ENCODE peak calls at places on chromosomes 7 and 10, in nine cellular contexts. Z is fibroblast of the conjunctiva; R is CD8-positive, alpha-beta memory T cell; J is CD4-positive, CD25-positive, alpha-beta regulatory T cell; N is left cardiac atrium; L is stimulated activated CD8-positive, alpha-beta memory T cell treated with anti-CD3 and anti-CD28 coated beads, Interleukin-4, amount 100 ng/mL, for 1 hour; A is hippocampal formation; W is SW 1271; V is pancreas. U is an unnamed sample.

GRCh38 chr10:133421336-133422222 is 2.8 kb downstream of the SPRN start:
- DNase-seq in Z (no peak), R (no peak), J (no peak), N (no peak), L (no peak), A (no peak), W (no peak), V (no peak), U (no peak)

GRCh38 chr7:15555385-15555859 is 6.4 kb downstream of the AGMO start:
- DNase-seq in Z (no peak), R (no peak), J (no peak), N (no peak), L (no peak), A (no peak), W (peak; percentile 14), V (no peak), U (no peak)

GRCh38 chr7:96495751-96496216 is 173.9 kb upstream of the SLC25A13 start:
- DNase-seq in Z (no peak), R (no peak), J (no peak), N (no peak), L (no peak), A (no peak), W (no peak), V (no peak), U (no peak)

GRCh38 chr7:44846816-44847508 is 925 bp downstream of the H2AZ2 start:
- DNase-seq in Z (no peak), R (no peak), J (no peak), N (no peak), L (no peak), A (no peak), W (no peak), V (no peak), U (no peak)

GRCh38 chr10:107031981-107032699 is 132.4 kb downstream of the SORCS1 start:
- DNase-seq in Z (no peak), R (no peak), J (no peak), N (no peak), L (no peak), A (no peak), W (no peak), V (no peak), U (no peak)

GRCh38 chr10:44801383-44802327 is 109.5 kb upstream of the TMEM72 start:
- DNase-seq in Z (peak; percentile 83), R (no peak), J (no peak), N (peak; percentile 90), L (no peak), A (no peak), W (no peak), V (peak; percentile 99), U (peak; percentile 94)

GRCh38 chr10:100327701-100328009 is 2.4 kb downstream of the PKD2L1 start:
- DNase-seq in Z (no peak), R (no peak), J (no peak), N (no peak), L (no peak), A (no peak), W (no peak), V (no peak), U (no peak)

GRCh38 chr10:51244739-51245138 is 170.5 kb downstream of the PRKG1 start:
- DNase-seq in Z (peak; percentile 22), R (no peak), J (no peak), N (no peak), L (no peak), A (no peak), W (no peak), V (no peak), U (no peak)

GRCh38 chr7:130735273-130735716 is 1.3 kb upstream of the KLF14 start:
- DNase-seq in Z (no peak), R (no peak), J (no peak), N (no peak), L (no peak), A (no peak), W (no peak), V (no peak), U (no peak)

GRCh38 chr10:99983280-99983988 is 26.3 kb downstream of the DNMBP start:
- DNase-seq in Z (peak; percentile 78), R (no peak), J (no peak), N (peak; percentile 47), L (no peak), A (no peak), W (no peak), V (no peak), U (no peak)

GRCh38 chr10:69906425-69906824 is 104.7 kb downstream of the COL13A1 start:
- DNase-seq in Z (no peak), R (no peak), J (no peak), N (no peak), L (no peak), A (no peak), W (no peak), V (no peak), U (no peak)

U was measured in heart left ventricle.